ENCODE peak calls at places on chromosomes 1 and 21, in seven cellular contexts. One of them, this sample, is unnamed.

GRCh38 chr21:15495965-15496364 is 233.8 kb upstream of the USP25 start:
- DNase-seq in GM23338: no peak
- DNase-seq in Panc1: no peak
- DNase-seq in ACHN: no peak
- DNase-seq in NCI-H1436: no peak
- DNase-seq in A549: no peak
- DNase-seq in RCC 7860: peak
- DNase-seq in this sample: no peak

GRCh38 chr1:48859429-48859828 is 82.7 kb upstream of the BEND5 start:
- DNase-seq in Panc1: no peak
- DNase-seq in NCI-H1436: peak
- DNase-seq in ACHN: no peak
- DNase-seq in GM23338: no peak
- DNase-seq in RCC 7860: no peak
- DNase-seq in A549: no peak
- DNase-seq in this sample: no peak

GRCh38 chr1:41399148-41399795 is 38.0 kb downstream of the FOXO6 start:
- DNase-seq in RCC 7860: no peak
- DNase-seq in Panc1: no peak
- DNase-seq in NCI-H1436: no peak
- DNase-seq in GM23338: no peak
- DNase-seq in ACHN: no peak
- DNase-seq in A549: no peak
- DNase-seq in this sample: no peak

GRCh38 chr1:204188959-204189639 is 7.2 kb downstream of the KISS1 start:
- DNase-seq in NCI-H1436: no peak
- DNase-seq in ACHN: no peak
- DNase-seq in RCC 7860: no peak
- DNase-seq in GM23338: no peak
- DNase-seq in A549: no peak
- DNase-seq in Panc1: no peak
- DNase-seq in this sample: no peak

GRCh38 chr1:14836426-14837140 is 238.1 kb downstream of the KAZN start:
- DNase-seq in RCC 7860: no peak
- DNase-seq in GM23338: no peak
- DNase-seq in NCI-H1436: no peak
- DNase-seq in A549: no peak
- DNase-seq in Panc1: no peak
- DNase-seq in ACHN: no peak
- DNase-seq in this sample: no peak

GRCh38 chr1:172777767-172778166 is 118.9 kb downstream of the FASLG start:
- DNase-seq in ACHN: no peak
- DNase-seq in A549: no peak
- DNase-seq in RCC 7860: no peak
- DNase-seq in NCI-H1436: no peak
- DNase-seq in GM23338: peak
- DNase-seq in Panc1: no peak
- DNase-seq in this sample: no peak

GRCh38 chr1:29984544-29985375 is 738.6 kb downstream of the MATN1 start:
- DNase-seq in NCI-H1436: no peak
- DNase-seq in Panc1: no peak
- DNase-seq in A549: no peak
- DNase-seq in GM23338: no peak
- DNase-seq in RCC 7860: no peak
- DNase-seq in ACHN: no peak
- DNase-seq in this sample: no peak

GRCh38 chr1:157073944-157074685 is 25.5 kb downstream of the ETV3L start:
- DNase-seq in A549: peak
- DNase-seq in ACHN: peak
- DNase-seq in NCI-H1436: peak
- DNase-seq in Panc1: no peak
- DNase-seq in GM23338: peak
- DNase-seq in RCC 7860: no peak
- DNase-seq in this sample: peak

GRCh38 chr1:61202854-61203603 is 120.7 kb downstream of the NFIA start:
- DNase-seq in A549: no peak
- DNase-seq in RCC 7860: no peak
- DNase-seq in Panc1: no peak
- DNase-seq in ACHN: peak
- DNase-seq in GM23338: no peak
- DNase-seq in NCI-H1436: no peak
- DNase-seq in this sample: no peak

This sample was measured in kidney epithelial cell.